ENCODE peak calls at places on chromosome 14, in six cellular contexts. One of them, this sample, is unnamed. For H3K4me1, the result is how much of the 10 kb centered on the place peaks cover.

GRCh38 chr14:86013663-86014062 is 483.7 kb downstream of the FLRT2 start:
- DNase-seq in OCI-LY7: no peak
- DNase-seq in neural progenitor cell: no peak
- DNase-seq in breast epithelium: no peak
- DNase-seq in thoracic aorta: no peak
- DNase-seq in lower lobe of right lung: no peak
- DNase-seq in this sample: no peak

GRCh38 chr14:91374897-91375747 is 42.5 kb downstream of the CCDC88C start:
- DNase-seq in lower lobe of right lung: no peak
- DNase-seq in neural progenitor cell: peak
- DNase-seq in breast epithelium: no peak
- DNase-seq in thoracic aorta: no peak
- DNase-seq in OCI-LY7: peak
- DNase-seq in this sample: no peak

GRCh38 chr14:100691395-100692025 is 35.2 kb upstream of the DLK1 start:
- DNase-seq in OCI-LY7: no peak
- DNase-seq in thoracic aorta: no peak
- DNase-seq in lower lobe of right lung: no peak
- DNase-seq in neural progenitor cell: no peak
- DNase-seq in breast epithelium: no peak
- DNase-seq in this sample: no peak

GRCh38 chr14:51441001-51441400 is 201.0 kb downstream of the TMX1 start:
- DNase-seq in neural progenitor cell: no peak
- DNase-seq in breast epithelium: no peak
- DNase-seq in OCI-LY7: no peak
- DNase-seq in thoracic aorta: no peak
- DNase-seq in lower lobe of right lung: no peak
- DNase-seq in this sample: no peak

GRCh38 chr14:66507181-66507721 is 696 bp upstream of the GPHN start:
- DNase-seq in breast epithelium: no peak
- DNase-seq in thoracic aorta: no peak
- DNase-seq in lower lobe of right lung: no peak
- DNase-seq in neural progenitor cell: no peak
- DNase-seq in OCI-LY7: no peak
- DNase-seq in this sample: no peak

GRCh38 chr14:78530078-78530477 is 359.9 kb downstream of the NRXN3 start:
- DNase-seq in breast epithelium: no peak
- DNase-seq in lower lobe of right lung: no peak
- DNase-seq in thoracic aorta: no peak
- DNase-seq in neural progenitor cell: peak
- DNase-seq in OCI-LY7: peak
- DNase-seq in this sample: no peak

GRCh38 chr14:61609143-61609851 is 86.0 kb upstream of the HIF1A start:
- DNase-seq in neural progenitor cell: peak
- DNase-seq in breast epithelium: peak
- DNase-seq in thoracic aorta: no peak
- DNase-seq in OCI-LY7: no peak
- DNase-seq in lower lobe of right lung: no peak
- DNase-seq in this sample: no peak

GRCh38 chr14:100577986-100578431 is 9.2 kb downstream of the BEGAIN start:
- DNase-seq in breast epithelium: no peak
- DNase-seq in neural progenitor cell: no peak
- DNase-seq in thoracic aorta: no peak
- DNase-seq in lower lobe of right lung: peak
- DNase-seq in OCI-LY7: no peak
- DNase-seq in this sample: no peak

GRCh38 chr14:39469094-39469710 is 37.0 kb upstream of the FBXO33 start:
- DNase-seq in neural progenitor cell: peak
- DNase-seq in breast epithelium: no peak
- DNase-seq in lower lobe of right lung: no peak
- DNase-seq in thoracic aorta: no peak
- DNase-seq in OCI-LY7: peak
- DNase-seq in this sample: no peak

GRCh38 chr14:22460461-22461195 is 128.4 kb downstream of the DAD1 start:
- DNase-seq in lower lobe of right lung: no peak
- DNase-seq in breast epithelium: no peak
- DNase-seq in thoracic aorta: no peak
- DNase-seq in neural progenitor cell: no peak
- DNase-seq in OCI-LY7: no peak
- DNase-seq in this sample: no peak

GRCh38 chr14:32012571-32012970 is 64.5 kb upstream of the ARHGAP5 start:
- DNase-seq in lower lobe of right lung: no peak
- DNase-seq in neural progenitor cell: no peak
- DNase-seq in thoracic aorta: no peak
- DNase-seq in breast epithelium: no peak
- DNase-seq in OCI-LY7: no peak
- DNase-seq in this sample: no peak

GRCh38 chr14:26851793-26852192 is 254.0 kb upstream of the NOVA1 start:
- DNase-seq in neural progenitor cell: no peak
- DNase-seq in thoracic aorta: no peak
- DNase-seq in OCI-LY7: no peak
- DNase-seq in lower lobe of right lung: no peak
- DNase-seq in breast epithelium: no peak
- DNase-seq in this sample: no peak

GRCh38 chr14:91893659-91894058 is 26.3 kb upstream of the TC2N start:
- DNase-seq in OCI-LY7: no peak
- DNase-seq in neural progenitor cell: no peak
- DNase-seq in lower lobe of right lung: no peak
- DNase-seq in thoracic aorta: no peak
- DNase-seq in breast epithelium: no peak
- DNase-seq in this sample: no peak

GRCh38 chr14:21029917-21030316 is at the start of gene TPPP2:
- DNase-seq in thoracic aorta: no peak
- DNase-seq in lower lobe of right lung: no peak
- DNase-seq in breast epithelium: no peak
- DNase-seq in OCI-LY7: no peak
- DNase-seq in neural progenitor cell: no peak
- DNase-seq in this sample: no peak

GRCh38 chr14:71001742-71002141 is 94.5 kb downstream of the PCNX1 start:
- DNase-seq in OCI-LY7: no peak
- DNase-seq in lower lobe of right lung: no peak
- DNase-seq in breast epithelium: no peak
- DNase-seq in neural progenitor cell: no peak
- DNase-seq in thoracic aorta: no peak
- DNase-seq in this sample: no peak

GRCh38 chr14:102738373-102739189 is 38.7 kb upstream of the TRAF3 start:
- DNase-seq in thoracic aorta: no peak
- DNase-seq in neural progenitor cell: no peak
- DNase-seq in OCI-LY7: no peak
- DNase-seq in breast epithelium: no peak
- DNase-seq in lower lobe of right lung: no peak
- DNase-seq in this sample: no peak

GRCh38 chr14:75323571-75323970 is 44.9 kb downstream of the FOS start:
- DNase-seq in breast epithelium: no peak
- DNase-seq in lower lobe of right lung: no peak
- DNase-seq in OCI-LY7: no peak
- DNase-seq in neural progenitor cell: no peak
- DNase-seq in thoracic aorta: no peak
- DNase-seq in this sample: no peak

GRCh38 chr14:47976139-47976538 is 300.7 kb upstream of the MDGA2 start:
- DNase-seq in neural progenitor cell: no peak
- DNase-seq in OCI-LY7: no peak
- DNase-seq in breast epithelium: no peak
- DNase-seq in thoracic aorta: no peak
- DNase-seq in lower lobe of right lung: no peak
- DNase-seq in this sample: no peak

DNA sequence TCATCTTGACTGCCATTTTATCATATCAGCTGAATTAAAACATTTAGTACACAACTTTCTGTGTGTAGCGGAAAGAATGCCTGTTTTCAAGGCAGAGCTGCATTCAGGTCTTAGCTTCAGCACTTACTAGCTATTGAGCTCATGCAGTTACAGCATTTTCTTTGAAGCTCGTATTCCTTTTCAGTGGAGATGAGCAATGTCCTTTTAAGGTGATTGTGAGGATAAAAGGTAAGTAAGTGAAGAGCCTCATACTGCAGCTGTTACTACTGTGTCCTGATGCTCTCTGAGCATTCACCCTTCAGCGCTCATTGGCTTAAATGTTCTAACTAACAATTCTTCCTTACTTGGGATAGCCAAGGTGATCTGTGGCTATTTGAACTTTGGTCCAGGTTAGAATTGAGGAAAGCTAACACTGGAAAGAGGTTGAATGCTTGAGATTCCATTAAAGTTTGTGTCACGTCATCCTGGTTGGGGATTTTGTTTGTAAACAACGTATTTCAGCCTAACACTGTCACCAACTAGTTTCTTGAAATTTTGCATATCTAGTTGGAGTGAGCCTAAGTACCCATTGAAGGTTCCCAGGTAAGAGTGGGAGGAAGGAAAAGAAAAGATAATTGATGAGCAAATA is 71.4 kb downstream of the PAPOLA start:
- DNase-seq in OCI-LY7: no peak
- DNase-seq in breast epithelium: no peak
- DNase-seq in lower lobe of right lung: no peak
- DNase-seq in thoracic aorta: no peak
- DNase-seq in neural progenitor cell: no peak
- DNase-seq in this sample: no peak
- H3K4me1 ChIP-seq in OCI-LY7: under half
- H3K4me1 ChIP-seq in breast epithelium: under half
- H3K4me1 ChIP-seq in lower lobe of right lung: under half
- H3K4me1 ChIP-seq in thoracic aorta: under half
- H3K4me1 ChIP-seq in neural progenitor cell: under half
- H3K4me1 ChIP-seq in this sample: under half

DNA sequence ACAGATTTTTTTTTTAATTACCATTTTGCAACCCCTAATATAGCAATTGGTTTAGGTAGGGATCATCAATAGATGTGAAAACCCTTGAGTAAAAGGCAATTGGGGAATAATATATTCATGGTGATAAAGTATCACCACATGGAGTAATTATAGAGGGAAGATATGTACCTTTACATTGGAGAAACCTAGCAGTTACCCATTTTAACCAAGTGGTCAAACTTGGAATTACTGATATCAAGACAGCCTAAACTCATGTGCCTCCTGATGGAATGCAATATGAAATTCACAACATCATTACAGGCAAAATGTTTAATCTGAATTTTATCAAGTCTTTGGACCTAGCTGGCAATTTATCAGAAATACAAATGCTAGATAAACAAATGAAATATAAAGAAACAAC is 6.7 kb upstream of the SLC10A1 start:
- DNase-seq in OCI-LY7: no peak
- DNase-seq in neural progenitor cell: no peak
- DNase-seq in breast epithelium: no peak
- DNase-seq in lower lobe of right lung: no peak
- DNase-seq in thoracic aorta: no peak
- DNase-seq in this sample: no peak
- TF ChIP-seq CTCF in OCI-LY7: peak
- TF ChIP-seq CTCF in neural progenitor cell: peak
- TF ChIP-seq CTCF in breast epithelium: no peak
- TF ChIP-seq CTCF in lower lobe of right lung: no peak
- TF ChIP-seq CTCF in thoracic aorta: no peak
- TF ChIP-seq CTCF in this sample: no peak

GRCh38 chr14:64940336-64940910 is 2.1 kb downstream of the GPX2 start:
- DNase-seq in lower lobe of right lung: no peak
- DNase-seq in breast epithelium: no peak
- DNase-seq in OCI-LY7: no peak
- DNase-seq in neural progenitor cell: no peak
- DNase-seq in thoracic aorta: no peak
- DNase-seq in this sample: no peak
- H3K4me1 ChIP-seq in lower lobe of right lung: under half
- H3K4me1 ChIP-seq in breast epithelium: under half
- H3K4me1 ChIP-seq in OCI-LY7: under half
- H3K4me1 ChIP-seq in neural progenitor cell: under half
- H3K4me1 ChIP-seq in thoracic aorta: under half
- H3K4me1 ChIP-seq in this sample: under half

DNA sequence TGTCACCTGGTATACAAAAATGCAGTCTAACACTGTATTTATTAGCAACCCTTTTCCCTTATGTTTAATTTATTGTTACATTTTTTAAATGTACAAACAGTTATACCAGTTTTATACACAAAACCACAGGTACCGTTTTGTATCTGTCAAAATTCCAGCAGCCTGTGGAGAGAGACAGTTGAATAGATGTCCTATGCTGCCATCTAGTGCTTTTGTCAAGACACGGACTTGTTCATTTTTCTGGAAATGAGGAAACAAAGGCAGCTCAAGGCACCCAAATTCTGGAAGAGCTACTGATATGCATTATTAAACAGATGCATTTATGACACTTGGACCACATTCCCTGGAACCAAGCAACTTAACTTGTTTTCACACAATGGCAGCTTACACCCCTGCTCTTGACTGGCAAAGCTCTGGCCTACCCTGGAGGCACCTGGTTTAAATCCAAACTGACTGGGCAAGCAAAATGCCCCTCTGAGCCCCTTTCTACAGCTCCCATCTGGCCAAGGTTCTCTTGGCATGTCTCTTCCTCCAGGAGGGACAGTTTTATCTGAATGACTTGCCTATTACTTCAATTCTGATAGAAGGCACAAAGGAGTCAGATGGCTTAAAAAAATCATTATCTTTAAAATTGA is 286.9 kb upstream of the PRKD1 start:
- DNase-seq in lower lobe of right lung: no peak
- DNase-seq in OCI-LY7: peak
- DNase-seq in thoracic aorta: no peak
- DNase-seq in breast epithelium: no peak
- DNase-seq in neural progenitor cell: peak
- DNase-seq in this sample: peak
- TF ChIP-seq CTCF in lower lobe of right lung: peak
- TF ChIP-seq CTCF in OCI-LY7: peak
- TF ChIP-seq CTCF in thoracic aorta: peak
- TF ChIP-seq CTCF in breast epithelium: peak
- TF ChIP-seq CTCF in neural progenitor cell: peak
- TF ChIP-seq CTCF in this sample: peak

This sample was measured in tibial nerve.